ENCODE peak calls at places on chromosome 21, in six cellular contexts. One of them, this sample, is unnamed. For H3K9me3, the result is how much of the 10 kb centered on the place peaks cover.

GRCh38 chr21:38327984-38328383 is 71.2 kb downstream of the KCNJ15 start:
- DNase-seq in heart right ventricle: no peak
- DNase-seq in neural progenitor cell: no peak
- DNase-seq in hepatocyte: no peak
- DNase-seq in SJCRH30: no peak
- DNase-seq in CD8-positive, alpha-beta T cell: no peak
- DNase-seq in this sample: no peak

GRCh38 chr21:31665397-31665796 is 5.9 kb downstream of the SOD1 start:
- DNase-seq in heart right ventricle: no peak
- DNase-seq in neural progenitor cell: no peak
- DNase-seq in hepatocyte: no peak
- DNase-seq in SJCRH30: no peak
- DNase-seq in CD8-positive, alpha-beta T cell: no peak
- DNase-seq in this sample: no peak

GRCh38 chr21:23960769-23961168 is 1646.5 kb downstream of the MRPL39 start:
- DNase-seq in heart right ventricle: no peak
- DNase-seq in neural progenitor cell: no peak
- DNase-seq in hepatocyte: no peak
- DNase-seq in SJCRH30: no peak
- DNase-seq in CD8-positive, alpha-beta T cell: no peak
- DNase-seq in this sample: no peak

GRCh38 chr21:14547834-14548513 is 1.9 kb upstream of the SAMSN1 start:
- DNase-seq in heart right ventricle: no peak
- DNase-seq in neural progenitor cell: no peak
- DNase-seq in hepatocyte: no peak
- DNase-seq in SJCRH30: no peak
- DNase-seq in CD8-positive, alpha-beta T cell: no peak
- DNase-seq in this sample: no peak

GRCh38 chr21:41766883-41767605 is at the start of gene RIPK4:
- DNase-seq in heart right ventricle: no peak
- DNase-seq in neural progenitor cell: peak
- DNase-seq in hepatocyte: peak
- DNase-seq in SJCRH30: no peak
- DNase-seq in CD8-positive, alpha-beta T cell: peak
- DNase-seq in this sample: no peak

GRCh38 chr21:29258626-29259335 is 39.9 kb upstream of the BACH1 start:
- DNase-seq in heart right ventricle: no peak
- DNase-seq in neural progenitor cell: no peak
- DNase-seq in hepatocyte: no peak
- DNase-seq in SJCRH30: peak
- DNase-seq in CD8-positive, alpha-beta T cell: no peak
- DNase-seq in this sample: no peak

GRCh38 chr21:42061195-42061865 is 9.8 kb upstream of the UMODL1 start:
- DNase-seq in heart right ventricle: peak
- DNase-seq in neural progenitor cell: no peak
- DNase-seq in hepatocyte: no peak
- DNase-seq in SJCRH30: no peak
- DNase-seq in CD8-positive, alpha-beta T cell: peak
- DNase-seq in this sample: no peak

GRCh38 chr21:31273278-31273677 is 70.8 kb downstream of the TIAM1 start:
- DNase-seq in heart right ventricle: no peak
- DNase-seq in neural progenitor cell: no peak
- DNase-seq in hepatocyte: no peak
- DNase-seq in SJCRH30: no peak
- DNase-seq in CD8-positive, alpha-beta T cell: no peak
- DNase-seq in this sample: no peak

GRCh38 chr21:38951095-38951745 is 145.5 kb downstream of the ETS2 start:
- DNase-seq in heart right ventricle: no peak
- DNase-seq in neural progenitor cell: no peak
- DNase-seq in hepatocyte: peak
- DNase-seq in SJCRH30: no peak
- DNase-seq in CD8-positive, alpha-beta T cell: no peak
- DNase-seq in this sample: no peak

GRCh38 chr21:41318218-41318617 is 1.6 kb downstream of the FAM3B start:
- DNase-seq in heart right ventricle: no peak
- DNase-seq in neural progenitor cell: no peak
- DNase-seq in hepatocyte: no peak
- DNase-seq in SJCRH30: no peak
- DNase-seq in CD8-positive, alpha-beta T cell: no peak
- DNase-seq in this sample: no peak

GRCh38 chr21:38908537-38908936 is 102.8 kb downstream of the ETS2 start:
- DNase-seq in heart right ventricle: no peak
- DNase-seq in neural progenitor cell: no peak
- DNase-seq in hepatocyte: no peak
- DNase-seq in SJCRH30: no peak
- DNase-seq in CD8-positive, alpha-beta T cell: no peak
- DNase-seq in this sample: no peak

GRCh38 chr21:16002872-16003466 is 273.2 kb downstream of the USP25 start:
- DNase-seq in heart right ventricle: no peak
- DNase-seq in neural progenitor cell: no peak
- DNase-seq in hepatocyte: no peak
- DNase-seq in SJCRH30: no peak
- DNase-seq in CD8-positive, alpha-beta T cell: no peak
- DNase-seq in this sample: no peak

GRCh38 chr21:38721983-38722382 is 83.7 kb upstream of the ETS2 start:
- DNase-seq in heart right ventricle: no peak
- DNase-seq in neural progenitor cell: no peak
- DNase-seq in hepatocyte: no peak
- DNase-seq in SJCRH30: no peak
- DNase-seq in CD8-positive, alpha-beta T cell: no peak
- DNase-seq in this sample: no peak

GRCh38 chr21:42567181-42567560 is 53.5 kb downstream of the SLC37A1 start:
- DNase-seq in heart right ventricle: no peak
- DNase-seq in neural progenitor cell: no peak
- DNase-seq in hepatocyte: no peak
- DNase-seq in SJCRH30: no peak
- DNase-seq in CD8-positive, alpha-beta T cell: no peak
- DNase-seq in this sample: no peak

GRCh38 chr21:40795313-40795712 is 51.6 kb downstream of the DSCAM start:
- DNase-seq in heart right ventricle: no peak
- DNase-seq in neural progenitor cell: no peak
- DNase-seq in hepatocyte: peak
- DNase-seq in SJCRH30: no peak
- DNase-seq in CD8-positive, alpha-beta T cell: no peak
- DNase-seq in this sample: no peak

GRCh38 chr21:38773108-38774061 is 32.3 kb upstream of the ETS2 start:
- DNase-seq in heart right ventricle: peak
- DNase-seq in neural progenitor cell: no peak
- DNase-seq in hepatocyte: peak
- DNase-seq in SJCRH30: no peak
- DNase-seq in CD8-positive, alpha-beta T cell: no peak
- DNase-seq in this sample: no peak

GRCh38 chr21:17514124-17514481 is 1.3 kb downstream of the CXADR start:
- DNase-seq in heart right ventricle: no peak
- DNase-seq in neural progenitor cell: peak
- DNase-seq in hepatocyte: peak
- DNase-seq in SJCRH30: no peak
- DNase-seq in CD8-positive, alpha-beta T cell: no peak
- DNase-seq in this sample: no peak

GRCh38 chr21:14901482-14901958 is 163.3 kb downstream of the NRIP1 start:
- DNase-seq in heart right ventricle: no peak
- DNase-seq in neural progenitor cell: no peak
- DNase-seq in hepatocyte: no peak
- DNase-seq in SJCRH30: peak
- DNase-seq in CD8-positive, alpha-beta T cell: no peak
- DNase-seq in this sample: no peak

GRCh38 chr21:18153063-18153462 is 91.6 kb upstream of the CHODL start:
- DNase-seq in heart right ventricle: no peak
- DNase-seq in neural progenitor cell: no peak
- DNase-seq in hepatocyte: no peak
- DNase-seq in SJCRH30: no peak
- DNase-seq in CD8-positive, alpha-beta T cell: no peak
- DNase-seq in this sample: no peak

GRCh38 chr21:41250519-41250918 is 66.1 kb upstream of the FAM3B start:
- DNase-seq in heart right ventricle: no peak
- DNase-seq in neural progenitor cell: no peak
- DNase-seq in hepatocyte: no peak
- DNase-seq in SJCRH30: no peak
- DNase-seq in CD8-positive, alpha-beta T cell: no peak
- DNase-seq in this sample: no peak

GRCh38 chr21:43322805-43323204 is 104.1 kb downstream of the SIK1 start:
- DNase-seq in heart right ventricle: peak
- DNase-seq in neural progenitor cell: no peak
- DNase-seq in hepatocyte: no peak
- DNase-seq in SJCRH30: no peak
- DNase-seq in CD8-positive, alpha-beta T cell: no peak
- DNase-seq in this sample: no peak

GRCh38 chr21:31470896-31471694 is 127.0 kb upstream of the TIAM1 start:
- DNase-seq in heart right ventricle: no peak
- DNase-seq in neural progenitor cell: peak
- DNase-seq in hepatocyte: no peak
- DNase-seq in SJCRH30: no peak
- DNase-seq in CD8-positive, alpha-beta T cell: no peak
- DNase-seq in this sample: no peak

GRCh38 chr21:39386194-39386593 is 37.3 kb upstream of the HMGN1 start:
- DNase-seq in heart right ventricle: peak
- DNase-seq in neural progenitor cell: no peak
- DNase-seq in hepatocyte: no peak
- DNase-seq in SJCRH30: no peak
- DNase-seq in CD8-positive, alpha-beta T cell: no peak
- DNase-seq in this sample: no peak

GRCh38 chr21:29295066-29295650 is 3.6 kb upstream of the BACH1 start:
- DNase-seq in heart right ventricle: no peak
- DNase-seq in neural progenitor cell: no peak
- DNase-seq in hepatocyte: no peak
- DNase-seq in SJCRH30: no peak
- DNase-seq in CD8-positive, alpha-beta T cell: no peak
- DNase-seq in this sample: peak

GRCh38 chr21:17900990-17901385 is 81.8 kb upstream of the C21orf91 start:
- DNase-seq in heart right ventricle: peak
- DNase-seq in neural progenitor cell: no peak
- DNase-seq in hepatocyte: no peak
- DNase-seq in SJCRH30: no peak
- DNase-seq in CD8-positive, alpha-beta T cell: no peak
- DNase-seq in this sample: no peak

GRCh38 chr21:41043008-41043407 is 125.0 kb upstream of the BACE2 start:
- DNase-seq in heart right ventricle: no peak
- DNase-seq in neural progenitor cell: no peak
- DNase-seq in hepatocyte: no peak
- DNase-seq in SJCRH30: no peak
- DNase-seq in CD8-positive, alpha-beta T cell: no peak
- DNase-seq in this sample: no peak

GRCh38 chr21:23861908-23862504 is 1745.3 kb downstream of the MRPL39 start:
- DNase-seq in heart right ventricle: no peak
- DNase-seq in neural progenitor cell: no peak
- DNase-seq in hepatocyte: no peak
- DNase-seq in SJCRH30: no peak
- DNase-seq in CD8-positive, alpha-beta T cell: no peak
- DNase-seq in this sample: no peak

GRCh38 chr21:45957986-45958610 is 23.5 kb upstream of the COL6A1 start:
- DNase-seq in heart right ventricle: peak
- DNase-seq in neural progenitor cell: no peak
- DNase-seq in hepatocyte: no peak
- DNase-seq in SJCRH30: no peak
- DNase-seq in CD8-positive, alpha-beta T cell: no peak
- DNase-seq in this sample: no peak
- H3K9me3 ChIP-seq in heart right ventricle: under half
- H3K9me3 ChIP-seq in neural progenitor cell: under half
- H3K9me3 ChIP-seq in hepatocyte: under half
- H3K9me3 ChIP-seq in SJCRH30: under half
- H3K9me3 ChIP-seq in CD8-positive, alpha-beta T cell: under half
- H3K9me3 ChIP-seq in this sample: under half

DNA sequence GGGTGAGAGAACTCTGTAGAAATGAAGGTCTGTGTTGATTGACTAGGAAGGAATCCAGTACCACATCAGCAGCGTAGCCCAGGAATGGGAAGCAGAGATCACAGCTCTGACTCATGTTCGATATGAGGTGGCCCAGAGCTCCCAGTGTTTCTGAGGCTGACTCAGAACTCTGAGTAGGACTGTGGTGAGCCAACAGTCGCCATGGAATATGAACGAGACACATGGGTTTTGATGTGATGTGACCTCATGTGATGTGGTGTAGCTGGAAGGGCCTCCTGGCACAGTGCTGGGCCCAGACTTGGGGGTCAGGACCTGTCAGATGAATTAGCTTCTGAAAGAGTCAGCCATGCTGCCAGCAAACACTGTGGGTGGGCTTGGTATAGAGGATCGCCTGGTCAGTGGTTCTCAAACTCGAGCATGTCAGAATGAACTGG is 237.0 kb downstream of the MRPL39 start:
- DNase-seq in heart right ventricle: no peak
- DNase-seq in neural progenitor cell: no peak
- DNase-seq in hepatocyte: peak
- DNase-seq in SJCRH30: peak
- DNase-seq in CD8-positive, alpha-beta T cell: no peak
- DNase-seq in this sample: no peak
- H3K9me3 ChIP-seq in heart right ventricle: under half
- H3K9me3 ChIP-seq in neural progenitor cell: under half
- H3K9me3 ChIP-seq in hepatocyte: under half
- H3K9me3 ChIP-seq in SJCRH30: under half
- H3K9me3 ChIP-seq in CD8-positive, alpha-beta T cell: under half
- H3K9me3 ChIP-seq in this sample: under half

GRCh38 chr21:20108976-20109375 is 889.2 kb upstream of the NCAM2 start:
- DNase-seq in heart right ventricle: no peak
- DNase-seq in neural progenitor cell: peak
- DNase-seq in hepatocyte: no peak
- DNase-seq in SJCRH30: no peak
- DNase-seq in CD8-positive, alpha-beta T cell: no peak
- DNase-seq in this sample: no peak
- H3K9me3 ChIP-seq in heart right ventricle: under half
- H3K9me3 ChIP-seq in neural progenitor cell: under half
- H3K9me3 ChIP-seq in hepatocyte: under half
- H3K9me3 ChIP-seq in SJCRH30: under half
- H3K9me3 ChIP-seq in CD8-positive, alpha-beta T cell: under half
- H3K9me3 ChIP-seq in this sample: under half

GRCh38 chr21:34948157-34948556 is 100.9 kb downstream of the RUNX1 start:
- DNase-seq in heart right ventricle: no peak
- DNase-seq in neural progenitor cell: no peak
- DNase-seq in hepatocyte: no peak
- DNase-seq in SJCRH30: no peak
- DNase-seq in CD8-positive, alpha-beta T cell: no peak
- DNase-seq in this sample: no peak

GRCh38 chr21:34945288-34945687 is 103.8 kb downstream of the RUNX1 start:
- DNase-seq in heart right ventricle: no peak
- DNase-seq in neural progenitor cell: no peak
- DNase-seq in hepatocyte: no peak
- DNase-seq in SJCRH30: no peak
- DNase-seq in CD8-positive, alpha-beta T cell: no peak
- DNase-seq in this sample: no peak

GRCh38 chr21:34949045-34949444 is 100.1 kb downstream of the RUNX1 start:
- DNase-seq in heart right ventricle: no peak
- DNase-seq in neural progenitor cell: no peak
- DNase-seq in hepatocyte: no peak
- DNase-seq in SJCRH30: no peak
- DNase-seq in CD8-positive, alpha-beta T cell: no peak
- DNase-seq in this sample: no peak

GRCh38 chr21:34946385-34947121 is 102.5 kb downstream of the RUNX1 start:
- DNase-seq in heart right ventricle: no peak
- DNase-seq in neural progenitor cell: no peak
- DNase-seq in hepatocyte: no peak
- DNase-seq in SJCRH30: no peak
- DNase-seq in CD8-positive, alpha-beta T cell: no peak
- DNase-seq in this sample: no peak

DNA sequence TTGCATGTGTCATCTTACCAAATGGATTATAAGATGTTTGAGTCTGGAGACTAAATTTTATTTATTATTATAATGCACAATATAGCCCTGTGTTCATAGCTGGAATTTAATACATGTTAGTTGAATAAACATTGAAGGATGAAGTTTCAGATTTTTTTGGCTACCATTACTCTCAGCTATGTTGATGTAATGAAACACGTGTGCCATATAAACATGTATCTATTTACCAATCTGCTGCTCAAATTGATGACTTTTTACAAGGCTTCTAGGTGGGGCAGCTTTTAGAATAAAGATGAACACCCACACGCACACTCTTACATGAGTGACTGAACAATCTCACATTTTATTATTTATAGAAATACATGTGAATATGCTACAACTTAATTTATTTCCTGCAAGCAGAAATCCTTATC is 102.0 kb downstream of the RUNX1 start:
- DNase-seq in heart right ventricle: no peak
- DNase-seq in neural progenitor cell: no peak
- DNase-seq in hepatocyte: no peak
- DNase-seq in SJCRH30: no peak
- DNase-seq in CD8-positive, alpha-beta T cell: no peak
- DNase-seq in this sample: no peak
- H3K9me3 ChIP-seq in heart right ventricle: under half
- H3K9me3 ChIP-seq in neural progenitor cell: under half
- H3K9me3 ChIP-seq in hepatocyte: under half
- H3K9me3 ChIP-seq in SJCRH30: under half
- H3K9me3 ChIP-seq in CD8-positive, alpha-beta T cell: under half
- H3K9me3 ChIP-seq in this sample: under half

This sample was measured in T-helper 17 cell.